ENCODE peak calls at places on chromosomes 11 and 22, in ten cellular contexts. C, D, Y, T, F, X, O, V, R and J are unnamed samples.

GRCh38 chr11:60912851-60913550 is 957 bp upstream of the TMEM109 start:
- DNase-seq in X (no peak), D (no peak), O (no peak), V (peak; percentile 20), T (no peak), Y (no peak), R (no peak), F (no peak), C (peak; percentile 56), J (no peak)

GRCh38 chr11:20026629-20027545 is 133.4 kb downstream of the DBX1 start:
- DNase-seq in R (no peak), O (no peak), V (peak; percentile 88), T (no peak), X (no peak), Y (no peak), C (no peak), F (peak; percentile 27), D (peak; percentile 98), J (no peak)

GRCh38 chr11:60895687-60896086 is 10.7 kb downstream of the PRPF19 start:
- DNase-seq in Y (no peak), V (no peak), T (no peak), F (no peak), R (no peak), D (no peak), X (no peak), O (no peak), C (no peak), J (no peak)

GRCh38 chr11:90288207-90288821 is 65.5 kb upstream of the CHORDC1 start:
- DNase-seq in V (peak; percentile 56), C (no peak), D (peak; percentile 57), Y (no peak), R (no peak), T (no peak), O (no peak), F (no peak), X (no peak), J (no peak)

GRCh38 chr11:104320956-104321355 is 157.0 kb upstream of the PDGFD start:
- DNase-seq in R (no peak), F (no peak), V (no peak), Y (no peak), T (no peak), D (no peak), O (no peak), C (no peak), X (no peak), J (no peak)

GRCh38 chr22:49413551-49413950 is 414.1 kb downstream of the BRD1 start:
- DNase-seq in X (no peak), F (no peak), T (no peak), D (no peak), V (peak; percentile 30), C (peak; percentile 34), R (no peak), Y (no peak), O (no peak), J (no peak)

GRCh38 chr11:2661173-2662023 is 38.4 kb downstream of the KCNQ1OT1 start:
- DNase-seq in C (no peak), X (no peak), V (no peak), F (no peak), D (no peak), T (peak; percentile 28), O (no peak), Y (no peak), R (no peak), J (no peak)

GRCh38 chr11:36775157-36775556 is 177.1 kb upstream of the RAG2 start:
- DNase-seq in F (no peak), D (no peak), O (no peak), R (no peak), V (no peak), C (no peak), Y (no peak), T (no peak), X (no peak), J (no peak)

GRCh38 chr11:124864892-124865180 is 396 bp upstream of the ROBO3 start:
- DNase-seq in Y (no peak), R (no peak), T (no peak), O (no peak), F (no peak), C (no peak), V (no peak), D (no peak), X (no peak), J (no peak)

GRCh38 chr11:124863826-124864165 is 1.4 kb upstream of the ROBO3 start:
- DNase-seq in X (no peak), C (no peak), Y (no peak), D (peak; percentile 51), V (peak; percentile 73), F (no peak), O (peak; percentile 8), T (no peak), R (no peak), J (no peak)

GRCh38 chr11:124865902-124866851 is 945 bp downstream of the ROBO3 start:
- DNase-seq in F (no peak), C (no peak), O (peak; percentile 74), V (peak; percentile 83), R (no peak), Y (no peak), X (peak; percentile 30), T (no peak), D (peak; percentile 69), J (peak; percentile 72)

GRCh38 chr11:124864176-124864891 is 898 bp upstream of the ROBO3 start:
- DNase-seq in R (no peak), C (no peak), F (no peak), X (no peak), V (no peak), D (no peak), T (no peak), O (no peak), Y (no peak), J (no peak)

GRCh38 chr11:124865181-124865901 is at the start of gene ROBO3:
- DNase-seq in R (no peak), O (no peak), V (peak; percentile 48), T (no peak), D (peak; percentile 50), Y (no peak), F (no peak), C (no peak), X (no peak), J (no peak)
- H3K4me1 ChIP-seq in R (no peaks in the 10 kb centered on the region), O (no peaks in the 10 kb centered on the region), V (peaks cover 66% of the 10 kb centered on the region), T (no peaks in the 10 kb centered on the region), D (peaks cover 17% of the 10 kb centered on the region), Y (peaks cover 70% of the 10 kb centered on the region), F (peaks cover 14% of the 10 kb centered on the region), C (no peaks in the 10 kb centered on the region), X (peaks cover 47% of the 10 kb centered on the region), J (peaks cover 26% of the 10 kb centered on the region)

GRCh38 chr22:19955241-19956128 is 13.9 kb upstream of the TXNRD2 start:
- DNase-seq in Y (no peak), F (no peak), C (no peak), V (no peak), O (no peak), R (no peak), T (no peak), X (no peak), D (no peak), J (no peak)

GRCh38 chr22:19958083-19959042 is 16.7 kb upstream of the TXNRD2 start:
- DNase-seq in D (no peak), R (no peak), C (peak; percentile 70), Y (no peak), F (no peak), O (no peak), V (no peak), X (no peak), T (no peak), J (peak; percentile 60)

GRCh38 chr22:19959587-19960490 is 18.2 kb upstream of the TXNRD2 start:
- DNase-seq in V (no peak), F (peak; percentile 48), T (no peak), X (no peak), D (no peak), O (no peak), C (no peak), Y (no peak), R (no peak), J (no peak)

GRCh38 chr22:19959043-19959586 is 17.5 kb upstream of the TXNRD2 start:
- DNase-seq in O (peak; percentile 82), D (peak; percentile 99), Y (no peak), T (peak; percentile 84), C (peak; percentile 91), R (peak; percentile 79), X (no peak), V (peak; percentile 99), F (peak; percentile 87), J (peak; percentile 72)

DNA sequence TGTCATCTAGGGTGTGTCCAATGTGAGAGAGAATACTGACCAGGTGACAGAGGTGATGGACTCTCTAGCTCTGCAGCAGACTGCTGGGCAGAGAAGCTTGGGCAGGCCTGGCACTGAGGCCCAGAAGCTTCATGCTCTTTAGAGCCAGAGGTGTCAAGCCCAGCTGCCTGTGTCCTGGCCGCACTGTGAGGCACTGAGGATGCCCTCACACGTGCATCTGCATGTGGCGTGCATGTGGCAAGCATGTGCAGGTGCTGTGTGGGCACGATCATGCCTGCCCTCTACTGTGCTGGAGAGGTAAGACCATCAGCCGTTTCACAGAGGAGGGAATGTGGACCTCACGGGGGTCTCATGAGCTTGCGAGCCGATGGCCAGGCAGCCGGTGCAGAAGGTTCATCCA is 15.8 kb upstream of the TXNRD2 start:
- DNase-seq in R (no peak), O (no peak), F (no peak), D (no peak), T (no peak), X (no peak), C (no peak), V (no peak), Y (no peak), J (no peak)
- TF ChIP-seq CTCF in R (no peak), O (no peak), F (no peak), D (peak; percentile 10), T (no peak), X (no peak), C (no peak), V (no peak), Y (no peak), J (peak; percentile 8)

DNA sequence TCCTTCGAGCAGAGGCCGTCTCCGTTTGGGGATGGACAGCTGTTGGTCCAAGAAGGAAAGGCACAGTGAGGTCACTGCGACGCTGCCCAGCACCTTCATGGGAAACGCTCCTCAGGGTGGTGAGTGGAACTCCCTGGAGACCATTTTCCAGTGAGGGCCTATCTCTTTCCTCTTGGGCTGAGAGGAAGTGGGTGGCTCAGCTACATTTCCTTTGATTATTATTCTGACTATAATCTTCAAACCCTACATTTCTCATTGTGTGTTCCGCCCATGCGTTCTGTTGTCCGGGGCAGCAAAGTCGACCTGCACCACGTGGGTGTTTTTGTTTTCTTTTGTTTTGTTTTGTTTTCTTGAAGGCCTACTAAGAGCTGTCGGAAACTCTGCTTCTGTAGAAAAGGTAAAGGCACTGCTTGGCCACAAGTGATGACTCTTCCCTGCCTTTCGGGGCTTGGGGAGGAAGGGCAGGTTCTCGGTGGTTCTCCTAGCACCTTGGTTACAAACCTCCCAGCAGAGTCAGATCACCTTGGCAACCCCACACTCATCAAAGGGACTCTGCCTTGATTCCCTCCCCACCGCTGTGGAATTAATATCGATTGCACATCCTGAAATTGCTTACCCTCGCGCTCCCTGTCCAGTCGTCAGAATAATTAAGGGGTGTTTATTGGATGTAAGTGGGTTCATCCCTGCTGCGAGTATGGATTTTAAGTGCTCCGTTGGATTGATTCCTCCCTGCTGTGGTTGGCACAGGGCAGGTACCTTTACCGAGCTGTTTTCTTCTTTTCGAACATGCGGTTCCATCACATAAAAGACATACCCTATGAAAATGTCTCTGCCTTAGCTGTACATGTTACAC is 7.2 kb downstream of the PARVB start:
- DNase-seq in Y (no peak), T (no peak), C (no peak), O (no peak), X (no peak), V (no peak), F (no peak), R (no peak), D (no peak), J (peak; percentile 42)
- H3K27me3 ChIP-seq in Y (no peaks in the 10 kb centered on the region), T (no peaks in the 10 kb centered on the region), C (peaks cover 6% of the 10 kb centered on the region), O (no peaks in the 10 kb centered on the region), X (no peaks in the 10 kb centered on the region), V (no peaks in the 10 kb centered on the region), F (no peaks in the 10 kb centered on the region), R (no peaks in the 10 kb centered on the region), D (no peaks in the 10 kb centered on the region), J (no peaks in the 10 kb centered on the region)

GRCh38 chr11:122598971-122599370 is 56.6 kb upstream of the UBASH3B start:
- DNase-seq in X (no peak), Y (no peak), R (no peak), V (no peak), D (no peak), O (no peak), C (no peak), F (no peak), T (no peak), J (no peak)
- H3K4me1 ChIP-seq in X (no peaks in the 10 kb centered on the region), Y (no peaks in the 10 kb centered on the region), R (no peaks in the 10 kb centered on the region), V (no peaks in the 10 kb centered on the region), D (no peaks in the 10 kb centered on the region), O (no peaks in the 10 kb centered on the region), C (no peaks in the 10 kb centered on the region), F (no peaks in the 10 kb centered on the region), T (no peaks in the 10 kb centered on the region), J (no peaks in the 10 kb centered on the region)